ENCODE peak calls at places on chromosomes 1 and 21, in seven cellular contexts. P, K, U, E, N, B and D are unnamed samples.

GRCh38 chr1:214549604-214550338 is 1.6 kb downstream of the PTPN14 start:
- DNase-seq in P (peak; percentile 40), K (no peak), U (peak; percentile 57), E (no peak), N (no peak), B (no peak), D (no peak)

GRCh38 chr21:45583831-45584509 is 41.7 kb upstream of the SLC19A1 start:
- DNase-seq in P (no peak), K (no peak), U (no peak), E (no peak), N (no peak), B (no peak), D (no peak)

GRCh38 chr1:235272851-235273250 is 55.1 kb downstream of the ARID4B start:
- DNase-seq in P (no peak), K (no peak), U (no peak), E (no peak), N (no peak), B (no peak), D (no peak)

GRCh38 chr1:32702599-32703478 is at the start of gene SYNC:
- DNase-seq in P (peak; percentile 58), K (peak; percentile 33), U (peak; percentile 51), E (no peak), N (no peak), B (no peak), D (no peak)

GRCh38 chr21:37671381-37671780 is 244.9 kb downstream of the KCNJ6 start:
- DNase-seq in P (no peak), K (no peak), U (no peak), E (no peak), N (no peak), B (no peak), D (no peak)

GRCh38 chr1:1281533-1282321 is 1.5 kb downstream of the SCNN1D start:
- DNase-seq in P (no peak), K (peak; percentile 40), U (peak; percentile 88), E (no peak), N (no peak), B (no peak), D (no peak)

GRCh38 chr1:33615546-33615945 is 143.1 kb downstream of the ZSCAN20 start:
- DNase-seq in P (no peak), K (no peak), U (no peak), E (no peak), N (no peak), B (no peak), D (no peak)

GRCh38 chr1:229557214-229557850 is 1.2 kb downstream of the ABCB10 start:
- DNase-seq in P (no peak), K (peak; percentile 38), U (peak; percentile 40), E (no peak), N (no peak), B (no peak), D (no peak)

GRCh38 chr1:21864730-21865129 is 52.7 kb downstream of the LDLRAD2 start:
- DNase-seq in P (no peak), K (no peak), U (no peak), E (no peak), N (no peak), B (no peak), D (no peak)

GRCh38 chr1:50930965-50931737 is 28.9 kb downstream of the FAF1 start:
- DNase-seq in P (no peak), K (peak; percentile 65), U (peak; percentile 18), E (peak; percentile 23), N (no peak), B (no peak), D (no peak)

GRCh38 chr1:232139444-232139843 is 490.5 kb downstream of the SIPA1L2 start:
- DNase-seq in P (no peak), K (no peak), U (no peak), E (no peak), N (peak; percentile 65), B (no peak), D (no peak)

GRCh38 chr1:205504311-205505075 is at the start of gene CDK18:
- DNase-seq in P (peak; percentile 85), K (peak; percentile 68), U (no peak), E (peak; percentile 47), N (peak; percentile 97), B (peak; percentile 34), D (peak; percentile 45)

GRCh38 chr1:244709491-244710368 is 56.8 kb downstream of the DESI2 start:
- DNase-seq in P (no peak), K (no peak), U (no peak), E (no peak), N (no peak), B (no peak), D (no peak)

GRCh38 chr1:43938892-43939587 is 5.4 kb downstream of the ARTN start:
- DNase-seq in P (no peak), K (no peak), U (no peak), E (no peak), N (no peak), B (no peak), D (no peak)

GRCh38 chr1:218460367-218460766 is 115.2 kb downstream of the TGFB2 start:
- DNase-seq in P (peak; percentile 60), K (no peak), U (peak; percentile 69), E (no peak), N (peak; percentile 41), B (no peak), D (no peak)

GRCh38 chr1:114390960-114391359 is 120.0 kb downstream of the TRIM33 start:
- DNase-seq in P (no peak), K (no peak), U (no peak), E (no peak), N (no peak), B (no peak), D (no peak)

GRCh38 chr1:155033524-155033923 is at the start of the genes DCST1 and DCST2:
- DNase-seq in P (no peak), K (no peak), U (no peak), E (no peak), N (no peak), B (no peak), D (no peak)

GRCh38 chr1:3928622-3929021 is 28.6 kb upstream of the C1orf174 start:
- DNase-seq in P (no peak), K (no peak), U (no peak), E (no peak), N (no peak), B (no peak), D (no peak)

GRCh38 chr1:203480525-203481084 is 5.0 kb downstream of the PRELP start:
- DNase-seq in P (no peak), K (peak; percentile 59), U (peak; percentile 68), E (peak; percentile 51), N (peak; percentile 59), B (peak; percentile 90), D (no peak)

GRCh38 chr1:117541003-117541402 is 64.8 kb upstream of the TENT5C start:
- DNase-seq in P (no peak), K (no peak), U (peak; percentile 6), E (no peak), N (no peak), B (no peak), D (no peak)

GRCh38 chr1:1946540-1946939 is 27.5 kb upstream of the TMEM52 start:
- DNase-seq in P (no peak), K (no peak), U (peak; percentile 21), E (no peak), N (no peak), B (no peak), D (no peak)

GRCh38 chr1:167922023-167922422 is 8.1 kb upstream of the ADCY10 start:
- DNase-seq in P (no peak), K (no peak), U (peak; percentile 69), E (no peak), N (no peak), B (no peak), D (no peak)

GRCh38 chr1:39268112-39268581 is 63.7 kb downstream of the MACF1 start:
- DNase-seq in P (peak; percentile 64), K (peak; percentile 24), U (peak; percentile 87), E (no peak), N (peak; percentile 41), B (peak; percentile 56), D (no peak)

GRCh38 chr1:44947774-44948311 is 38.6 kb downstream of the EIF2B3 start:
- DNase-seq in P (no peak), K (no peak), U (peak; percentile 3), E (no peak), N (no peak), B (no peak), D (no peak)

GRCh38 chr21:44291936-44292811 is 6.5 kb downstream of the AIRE start:
- DNase-seq in P (peak; percentile 30), K (no peak), U (no peak), E (no peak), N (no peak), B (no peak), D (no peak)

GRCh38 chr1:1358433-1359201 is at the start of gene MXRA8:
- DNase-seq in P (peak; percentile 63), K (peak; percentile 62), U (peak; percentile 65), E (no peak), N (peak; percentile 66), B (no peak), D (no peak)

GRCh38 chr1:22870201-22870871 is 102.3 kb downstream of the LACTBL1 start:
- DNase-seq in P (no peak), K (no peak), U (no peak), E (no peak), N (no peak), B (no peak), D (no peak)

GRCh38 chr21:44761011-44761729 is 40.5 kb downstream of the UBE2G2 start:
- DNase-seq in P (peak; percentile 53), K (peak; percentile 15), U (no peak), E (no peak), N (peak; percentile 69), B (no peak), D (no peak)

GRCh38 chr21:45508607-45509565 is 33.4 kb downstream of the SLC19A1 start:
- DNase-seq in P (peak; percentile 20), K (no peak), U (no peak), E (no peak), N (no peak), B (no peak), D (no peak)

GRCh38 chr21:25176637-25177412 is 430.5 kb downstream of the MRPL39 start:
- DNase-seq in P (no peak), K (no peak), U (no peak), E (no peak), N (no peak), B (no peak), D (no peak)

GRCh38 chr1:184502154-184502553 is 115.3 kb downstream of the C1orf21 start:
- DNase-seq in P (no peak), K (no peak), U (no peak), E (no peak), N (no peak), B (no peak), D (no peak)

GRCh38 chr1:46547481-46548383 is 3.7 kb downstream of the KNCN start:
- DNase-seq in P (peak; percentile 78), K (peak; percentile 25), U (peak; percentile 74), E (no peak), N (no peak), B (no peak), D (no peak)